ENCODE peak calls at places on chromosome 16, in eight cellular contexts. F, Q, O, L, D, H, G and Z are unnamed samples.

GRCh38 chr16:73020409-73020884 is 27.5 kb downstream of the ZFHX3 start:
- DNase-seq in D (no peak), O (no peak), H (peak; percentile 88), Q (no peak), G (peak; percentile 81), L (no peak), F (no peak), Z (peak; percentile 92)

GRCh38 chr16:24701521-24701951 is 27.9 kb upstream of the TNRC6A start:
- DNase-seq in Q (no peak), D (no peak), H (peak; percentile 75), L (no peak), F (no peak), O (no peak), G (no peak), Z (no peak)

GRCh38 chr16:74521691-74522090 is 85.2 kb downstream of the GLG1 start:
- DNase-seq in H (peak; percentile 11), Q (no peak), O (no peak), D (no peak), F (no peak), G (no peak), L (no peak), Z (no peak)

GRCh38 chr16:50859628-50860360 is 117.9 kb downstream of the CYLD start:
- DNase-seq in F (no peak), H (no peak), Q (no peak), G (no peak), L (no peak), D (no peak), O (no peak), Z (no peak)

GRCh38 chr16:14015948-14016347 is 55.2 kb upstream of the MRTFB start:
- DNase-seq in G (no peak), Q (no peak), L (no peak), D (no peak), F (no peak), O (no peak), H (peak; percentile 55), Z (no peak)

GRCh38 chr16:27286446-27286845 is 17.9 kb upstream of the NSMCE1 start:
- DNase-seq in H (peak; percentile 95), O (no peak), L (no peak), Q (no peak), F (no peak), D (no peak), G (no peak), Z (no peak)

GRCh38 chr16:75266738-75267630 is 15.6 kb upstream of the BCAR1 start:
- DNase-seq in O (no peak), L (no peak), D (no peak), Q (no peak), F (no peak), H (no peak), G (no peak), Z (no peak)

GRCh38 chr16:56401482-56401881 is 23.9 kb downstream of the AMFR start:
- DNase-seq in F (no peak), H (no peak), L (no peak), D (no peak), Q (peak; percentile 29), O (no peak), G (no peak), Z (no peak)

GRCh38 chr16:49382916-49383315 is 9.3 kb downstream of the C16orf78 start:
- DNase-seq in H (no peak), O (no peak), F (peak; percentile 14), L (no peak), D (no peak), G (no peak), Q (no peak), Z (no peak)

GRCh38 chr16:19344224-19344801 is 58.8 kb downstream of the CLEC19A start:
- DNase-seq in G (no peak), L (no peak), F (no peak), H (no peak), Q (no peak), D (no peak), O (no peak), Z (no peak)

GRCh38 chr16:75433732-75434413 is 570 bp upstream of the CFDP1 start:
- DNase-seq in D (peak; percentile 62), L (peak; percentile 78), H (no peak), G (no peak), Q (peak; percentile 82), O (no peak), F (peak; percentile 41), Z (no peak)

GRCh38 chr16:50717109-50717893 is 23.9 kb downstream of the NOD2 start:
- DNase-seq in L (no peak), Q (no peak), G (no peak), F (no peak), H (no peak), D (no peak), O (no peak), Z (no peak)

GRCh38 chr16:71883849-71884638 is at the start of gene ZNF821:
- DNase-seq in F (peak; percentile 84), H (peak; percentile 71), D (peak; percentile 75), L (peak; percentile 95), G (peak; percentile 82), Q (peak; percentile 89), O (peak; percentile 92), Z (peak; percentile 93)

GRCh38 chr16:88505405-88506082 is 52.5 kb downstream of the ZFPM1 start:
- DNase-seq in H (peak; percentile 32), F (no peak), G (no peak), Q (peak; percentile 57), O (no peak), D (peak; percentile 79), L (no peak), Z (no peak)

GRCh38 chr16:69555437-69555836 is 10.3 kb upstream of the NFAT5 start:
- DNase-seq in O (no peak), Q (no peak), F (no peak), H (no peak), D (no peak), L (no peak), G (no peak), Z (no peak)

GRCh38 chr16:68065716-68066305 is 19.4 kb upstream of the NFATC3 start:
- DNase-seq in G (no peak), F (no peak), O (peak; percentile 8), Q (no peak), D (no peak), H (no peak), L (no peak), Z (peak; percentile 41)